ENCODE peak calls at places on chromosome 16, in four cellular contexts. J is stimulated activated CD8-positive, alpha-beta memory T cell treated with anti-CD3 and anti-CD28 coated beads, Interleukin-2, amount 100 ng/mL, for 48 hours; L is RWPE1; Y is AG10803. I is an unnamed sample.

GRCh38 chr16:89990799-89991198 is 28.5 kb downstream of the DBNDD1 start:
- DNase-seq in J (no peak), L (no peak), Y (no peak), I (no peak)

GRCh38 chr16:19135896-19136438 is 22.2 kb downstream of the ITPRIPL2 start:
- DNase-seq in J (no peak), L (peak; percentile 82), Y (peak; percentile 31), I (no peak)

GRCh38 chr16:79392081-79392480 is 208.5 kb downstream of the MAF start:
- DNase-seq in J (no peak), L (no peak), Y (no peak), I (no peak)

GRCh38 chr16:1839554-1839953 is 12.5 kb downstream of the FAHD1 start:
- DNase-seq in J (no peak), L (no peak), Y (peak; percentile 91), I (no peak)

GRCh38 chr16:24978370-24978914 is 36.7 kb downstream of the ARHGAP17 start:
- DNase-seq in J (no peak), L (no peak), Y (no peak), I (no peak)

GRCh38 chr16:84976644-84977400 is 34.5 kb downstream of the ZDHHC7 start:
- DNase-seq in J (no peak), L (no peak), Y (no peak), I (no peak)

GRCh38 chr16:59604331-59604730 is 870.2 kb upstream of the GOT2 start:
- DNase-seq in J (no peak), L (no peak), Y (peak; percentile 59), I (no peak)

GRCh38 chr16:19196871-19197270 is 28.8 kb downstream of the SYT17 start:
- DNase-seq in J (no peak), L (no peak), Y (no peak), I (no peak)

GRCh38 chr16:997440-998051 is 16.0 kb downstream of the SOX8 start:
- DNase-seq in J (no peak), L (peak; percentile 80), Y (peak; percentile 49), I (no peak)